ENCODE peak calls at places on chromosomes 6 and 20, in seven cellular contexts. R is tibial nerve, O is AG10803, M is H7, U is lower lobe of right lung, X is fibroblast of pulmonary artery, C is IMR-90. H is an unnamed sample.

GRCh38 chr20:17888044-17888443 is 80.5 kb downstream of the SNX5 start:
- DNase-seq in R (no peak), X (no peak), M (no peak), O (no peak), C (no peak), U (no peak), H (no peak)

GRCh38 chr20:48716086-48716485 is 111.7 kb downstream of the PREX1 start:
- DNase-seq in R (no peak), M (no peak), U (no peak), O (no peak), C (no peak), X (no peak), H (no peak)

GRCh38 chr6:32439708-32440214 is at the start of gene HLA-DRA:
- DNase-seq in U (no peak), R (no peak), X (peak), C (peak), O (peak), M (peak), H (peak)

GRCh38 chr6:8888468-8888867 is 453.1 kb upstream of the SLC35B3 start:
- DNase-seq in O (no peak), C (no peak), M (peak), X (no peak), U (no peak), R (no peak), H (peak)

GRCh38 chr6:44022671-44023352 is 104.4 kb downstream of the MRPL14 start:
- DNase-seq in M (no peak), U (peak), X (no peak), O (no peak), R (no peak), C (no peak), H (no peak)

GRCh38 chr6:118565317-118565960 is 17.3 kb downstream of the PLN start:
- DNase-seq in O (no peak), X (no peak), U (no peak), R (no peak), M (peak), C (peak), H (peak)

GRCh38 chr20:62900052-62900691 is 26.1 kb downstream of the DIDO1 start:
- DNase-seq in U (peak), M (peak), C (peak), O (peak), X (peak), R (peak), H (peak)

GRCh38 chr6:11374036-11375010 is 141.9 kb upstream of the NEDD9 start:
- DNase-seq in U (no peak), O (no peak), C (no peak), X (no peak), R (no peak), M (no peak), H (peak)

GRCh38 chr6:93343476-93343875 is 75.9 kb downstream of the EPHA7 start:
- DNase-seq in X (no peak), U (no peak), R (no peak), C (no peak), M (no peak), O (no peak), H (no peak)

GRCh38 chr6:98039443-98039842 is 756.4 kb upstream of the MMS22L start:
- DNase-seq in C (no peak), R (no peak), O (no peak), X (no peak), U (no peak), M (peak), H (no peak)

GRCh38 chr6:2353412-2354137 is 108.2 kb upstream of the GMDS start:
- DNase-seq in C (peak), M (peak), X (peak), R (peak), O (peak), U (no peak), H (peak)

GRCh38 chr6:109791301-109791700 is 100.2 kb downstream of the FIG4 start:
- DNase-seq in M (peak), O (peak), U (no peak), R (no peak), C (peak), X (no peak), H (no peak)

GRCh38 chr6:47160702-47161101 is 118.6 kb upstream of the ADGRF1 start:
- DNase-seq in U (no peak), O (no peak), R (no peak), X (no peak), M (no peak), C (no peak), H (no peak)

GRCh38 chr20:21189761-21190523 is 64.1 kb downstream of the KIZ start:
- DNase-seq in M (peak), O (no peak), X (no peak), U (no peak), R (no peak), C (no peak), H (no peak)

GRCh38 chr6:122530440-122531046 is 58.9 kb upstream of the SERINC1 start:
- DNase-seq in O (peak), C (peak), U (no peak), X (peak), M (peak), R (no peak), H (peak)

GRCh38 chr6:89323461-89324098 is 8.5 kb upstream of the GABRR2 start:
- DNase-seq in U (no peak), X (peak), C (peak), R (no peak), M (no peak), O (no peak), H (peak)

GRCh38 chr6:2938632-2939083 is 32.7 kb downstream of the SERPINB6 start:
- DNase-seq in R (no peak), C (no peak), M (peak), X (peak), U (no peak), O (no peak), H (no peak)

GRCh38 chr6:43712590-43712989 is 25.0 kb upstream of the MRPS18A start:
- DNase-seq in X (no peak), U (no peak), O (no peak), M (no peak), C (no peak), R (no peak), H (no peak)

GRCh38 chr6:136793348-136793747 is 1.1 kb upstream of the MAP3K5 start:
- DNase-seq in U (no peak), M (no peak), C (no peak), X (no peak), O (no peak), R (no peak), H (no peak)

GRCh38 chr20:17966432-17967312 is 1.9 kb downstream of the SNX5 start:
- DNase-seq in U (no peak), M (peak), C (peak), X (peak), O (peak), R (no peak), H (peak)

GRCh38 chr20:37901667-37902503 is 1.0 kb upstream of the VSTM2L start:
- DNase-seq in X (peak), C (peak), R (no peak), U (no peak), M (peak), O (peak), H (peak)

GRCh38 chr6:25619222-25619621 is 32.8 kb upstream of the SCGN start:
- DNase-seq in M (no peak), C (no peak), R (no peak), O (no peak), U (no peak), X (no peak), H (peak)

GRCh38 chr6:166688286-166688685 is 61.2 kb upstream of the RPS6KA2 start:
- DNase-seq in O (no peak), R (no peak), C (no peak), M (no peak), X (no peak), U (no peak), H (no peak)

GRCh38 chr6:114362396-114362795 is 19.6 kb upstream of the HS3ST5 start:
- DNase-seq in C (no peak), M (no peak), R (no peak), O (no peak), U (no peak), X (no peak), H (no peak)

GRCh38 chr20:11012975-11013374 is 339.2 kb upstream of the JAG1 start:
- DNase-seq in O (peak), C (peak), R (no peak), U (no peak), M (no peak), X (peak), H (no peak)

H was measured in NB4.